ENCODE peak calls at places on chromosomes 3 and 15, in four cellular contexts. One of them, this sample, is unnamed.

GRCh38 chr15:79450648-79451047 is 18.5 kb downstream of the MINAR1 start:
- DNase-seq in IMR-90: no peak
- DNase-seq in NCI-H510A treated with DMSO at 0.1 percent for 48 hours: no peak
- DNase-seq in ecto neural progenitor cell: no peak
- DNase-seq in this sample: no peak

GRCh38 chr3:48507256-48508061 is 3.5 kb upstream of the SHISA5 start:
- DNase-seq in IMR-90: peak
- DNase-seq in ecto neural progenitor cell: peak
- DNase-seq in NCI-H510A treated with DMSO at 0.1 percent for 48 hours: no peak
- DNase-seq in this sample: peak

GRCh38 chr15:66006986-66007385 is 137.7 kb downstream of the RAB11A start:
- DNase-seq in NCI-H510A treated with DMSO at 0.1 percent for 48 hours: no peak
- DNase-seq in ecto neural progenitor cell: no peak
- DNase-seq in IMR-90: no peak
- DNase-seq in this sample: peak

GRCh38 chr3:188573286-188573928 is 419.4 kb downstream of the LPP start:
- DNase-seq in ecto neural progenitor cell: no peak
- DNase-seq in IMR-90: no peak
- DNase-seq in NCI-H510A treated with DMSO at 0.1 percent for 48 hours: no peak
- DNase-seq in this sample: no peak

GRCh38 chr3:169660709-169661566 is 2.6 kb downstream of the MECOM start:
- DNase-seq in IMR-90: peak
- DNase-seq in NCI-H510A treated with DMSO at 0.1 percent for 48 hours: no peak
- DNase-seq in ecto neural progenitor cell: peak
- DNase-seq in this sample: no peak

GRCh38 chr15:70762469-70763119 is 764 bp downstream of the UACA start:
- DNase-seq in NCI-H510A treated with DMSO at 0.1 percent for 48 hours: no peak
- DNase-seq in IMR-90: peak
- DNase-seq in ecto neural progenitor cell: peak
- DNase-seq in this sample: peak

GRCh38 chr3:16300282-16300681 is 35.3 kb downstream of the OXNAD1 start:
- DNase-seq in ecto neural progenitor cell: no peak
- DNase-seq in NCI-H510A treated with DMSO at 0.1 percent for 48 hours: no peak
- DNase-seq in IMR-90: no peak
- DNase-seq in this sample: no peak

GRCh38 chr3:48708481-48708889 is 8.5 kb downstream of the IP6K2 start:
- DNase-seq in NCI-H510A treated with DMSO at 0.1 percent for 48 hours: no peak
- DNase-seq in IMR-90: peak
- DNase-seq in ecto neural progenitor cell: no peak
- DNase-seq in this sample: peak

GRCh38 chr3:143970773-143971366 is 753 bp upstream of the DIPK2A start:
- DNase-seq in ecto neural progenitor cell: peak
- DNase-seq in NCI-H510A treated with DMSO at 0.1 percent for 48 hours: no peak
- DNase-seq in IMR-90: peak
- DNase-seq in this sample: peak

GRCh38 chr15:70258369-70259029 is 160.8 kb upstream of the TLE3 start:
- DNase-seq in ecto neural progenitor cell: no peak
- DNase-seq in IMR-90: no peak
- DNase-seq in NCI-H510A treated with DMSO at 0.1 percent for 48 hours: no peak
- DNase-seq in this sample: no peak

GRCh38 chr15:78072080-78072892 is 5.2 kb downstream of the TBC1D2B start:
- DNase-seq in ecto neural progenitor cell: no peak
- DNase-seq in IMR-90: peak
- DNase-seq in NCI-H510A treated with DMSO at 0.1 percent for 48 hours: no peak
- DNase-seq in this sample: peak

GRCh38 chr3:132788299-132788698 is 66.1 kb upstream of the NPHP3 start:
- DNase-seq in NCI-H510A treated with DMSO at 0.1 percent for 48 hours: no peak
- DNase-seq in ecto neural progenitor cell: no peak
- DNase-seq in IMR-90: peak
- DNase-seq in this sample: peak

GRCh38 chr3:16482770-16483531 is 30.5 kb downstream of the RFTN1 start:
- DNase-seq in NCI-H510A treated with DMSO at 0.1 percent for 48 hours: peak
- DNase-seq in ecto neural progenitor cell: no peak
- DNase-seq in IMR-90: peak
- DNase-seq in this sample: no peak

GRCh38 chr3:138725116-138725515 is 109.6 kb downstream of the PIK3CB start:
- DNase-seq in IMR-90: no peak
- DNase-seq in ecto neural progenitor cell: no peak
- DNase-seq in NCI-H510A treated with DMSO at 0.1 percent for 48 hours: no peak
- DNase-seq in this sample: no peak

GRCh38 chr15:25707656-25708365 is 155.3 kb downstream of the ATP10A start:
- DNase-seq in ecto neural progenitor cell: no peak
- DNase-seq in IMR-90: no peak
- DNase-seq in NCI-H510A treated with DMSO at 0.1 percent for 48 hours: no peak
- DNase-seq in this sample: no peak

GRCh38 chr3:73094951-73095350 is 33.5 kb downstream of the EBLN2 start:
- DNase-seq in NCI-H510A treated with DMSO at 0.1 percent for 48 hours: no peak
- DNase-seq in IMR-90: no peak
- DNase-seq in ecto neural progenitor cell: peak
- DNase-seq in this sample: no peak

GRCh38 chr3:131708216-131708615 is 205.4 kb upstream of the MRPL3 start:
- DNase-seq in NCI-H510A treated with DMSO at 0.1 percent for 48 hours: no peak
- DNase-seq in ecto neural progenitor cell: no peak
- DNase-seq in IMR-90: no peak
- DNase-seq in this sample: peak

GRCh38 chr3:108131795-108132134 is 40.9 kb upstream of the CD47 start:
- DNase-seq in IMR-90: no peak
- DNase-seq in ecto neural progenitor cell: no peak
- DNase-seq in NCI-H510A treated with DMSO at 0.1 percent for 48 hours: no peak
- DNase-seq in this sample: no peak

GRCh38 chr3:101890716-101891115 is 41.4 kb downstream of the NFKBIZ start:
- DNase-seq in ecto neural progenitor cell: no peak
- DNase-seq in IMR-90: peak
- DNase-seq in NCI-H510A treated with DMSO at 0.1 percent for 48 hours: no peak
- DNase-seq in this sample: peak

GRCh38 chr3:106850429-106850828 is 526.8 kb upstream of the CCDC54 start:
- DNase-seq in IMR-90: peak
- DNase-seq in ecto neural progenitor cell: no peak
- DNase-seq in NCI-H510A treated with DMSO at 0.1 percent for 48 hours: no peak
- DNase-seq in this sample: peak

GRCh38 chr15:57098896-57099295 is 180.5 kb downstream of the TCF12 start:
- DNase-seq in NCI-H510A treated with DMSO at 0.1 percent for 48 hours: no peak
- DNase-seq in IMR-90: no peak
- DNase-seq in ecto neural progenitor cell: no peak
- DNase-seq in this sample: no peak

GRCh38 chr3:183252973-183253363 is at the start of gene B3GNT5:
- DNase-seq in NCI-H510A treated with DMSO at 0.1 percent for 48 hours: peak
- DNase-seq in ecto neural progenitor cell: no peak
- DNase-seq in IMR-90: no peak
- DNase-seq in this sample: no peak

GRCh38 chr3:100682056-100682853 is 27.0 kb upstream of the TFG start:
- DNase-seq in ecto neural progenitor cell: no peak
- DNase-seq in NCI-H510A treated with DMSO at 0.1 percent for 48 hours: no peak
- DNase-seq in IMR-90: no peak
- DNase-seq in this sample: no peak

GRCh38 chr3:52245322-52246263 is at the start of gene PPM1M:
- DNase-seq in IMR-90: peak
- DNase-seq in ecto neural progenitor cell: peak
- DNase-seq in NCI-H510A treated with DMSO at 0.1 percent for 48 hours: no peak
- DNase-seq in this sample: peak

GRCh38 chr3:96755519-96755918 is 58.9 kb upstream of the EPHA6 start:
- DNase-seq in IMR-90: no peak
- DNase-seq in NCI-H510A treated with DMSO at 0.1 percent for 48 hours: no peak
- DNase-seq in ecto neural progenitor cell: no peak
- DNase-seq in this sample: no peak

GRCh38 chr3:197505796-197506553 is 49.8 kb downstream of the BDH1 start:
- DNase-seq in NCI-H510A treated with DMSO at 0.1 percent for 48 hours: no peak
- DNase-seq in IMR-90: no peak
- DNase-seq in ecto neural progenitor cell: no peak
- DNase-seq in this sample: no peak

GRCh38 chr3:40054568-40055222 is 245.3 kb downstream of the MYRIP start:
- DNase-seq in IMR-90: no peak
- DNase-seq in NCI-H510A treated with DMSO at 0.1 percent for 48 hours: no peak
- DNase-seq in ecto neural progenitor cell: no peak
- DNase-seq in this sample: peak

GRCh38 chr15:64792282-64792681 is 16.9 kb upstream of the RBPMS2 start:
- DNase-seq in NCI-H510A treated with DMSO at 0.1 percent for 48 hours: no peak
- DNase-seq in ecto neural progenitor cell: no peak
- DNase-seq in IMR-90: peak
- DNase-seq in this sample: peak

GRCh38 chr15:75037685-75038084 is 14.3 kb downstream of the PPCDC start:
- DNase-seq in ecto neural progenitor cell: no peak
- DNase-seq in IMR-90: no peak
- DNase-seq in NCI-H510A treated with DMSO at 0.1 percent for 48 hours: no peak
- DNase-seq in this sample: no peak

GRCh38 chr15:92011611-92012367 is 158.3 kb downstream of the SLCO3A1 start:
- DNase-seq in ecto neural progenitor cell: no peak
- DNase-seq in IMR-90: no peak
- DNase-seq in NCI-H510A treated with DMSO at 0.1 percent for 48 hours: peak
- DNase-seq in this sample: no peak

GRCh38 chr15:26866298-26867198 is at the start of gene GABRA5:
- DNase-seq in NCI-H510A treated with DMSO at 0.1 percent for 48 hours: peak
- DNase-seq in ecto neural progenitor cell: peak
- DNase-seq in IMR-90: peak
- DNase-seq in this sample: peak

GRCh38 chr3:111197485-111197884 is 125.9 kb downstream of the NECTIN3 start:
- DNase-seq in NCI-H510A treated with DMSO at 0.1 percent for 48 hours: no peak
- DNase-seq in ecto neural progenitor cell: no peak
- DNase-seq in IMR-90: no peak
- DNase-seq in this sample: no peak

GRCh38 chr3:184724662-184725061 is 12.8 kb upstream of the MAGEF1 start:
- DNase-seq in NCI-H510A treated with DMSO at 0.1 percent for 48 hours: no peak
- DNase-seq in IMR-90: no peak
- DNase-seq in ecto neural progenitor cell: no peak
- DNase-seq in this sample: no peak

GRCh38 chr15:31326729-31327673 is at the start of gene KLF13:
- DNase-seq in IMR-90: peak
- DNase-seq in ecto neural progenitor cell: no peak
- DNase-seq in NCI-H510A treated with DMSO at 0.1 percent for 48 hours: no peak
- DNase-seq in this sample: peak

GRCh38 chr15:28726102-28726501 is 13.9 kb upstream of the GOLGA8M start:
- DNase-seq in ecto neural progenitor cell: no peak
- DNase-seq in IMR-90: no peak
- DNase-seq in NCI-H510A treated with DMSO at 0.1 percent for 48 hours: no peak
- DNase-seq in this sample: no peak

GRCh38 chr3:53593611-53594010 is 99.2 kb downstream of the CACNA1D start:
- DNase-seq in IMR-90: no peak
- DNase-seq in NCI-H510A treated with DMSO at 0.1 percent for 48 hours: no peak
- DNase-seq in ecto neural progenitor cell: no peak
- DNase-seq in this sample: no peak

This sample was measured in HFFc6.